ENCODE peak calls at places on chromosomes 11 and 22, in seven cellular contexts. G, L, U, J, Y, M and D are unnamed samples.

GRCh38 chr11:75786101-75786736 is 17.6 kb downstream of the DGAT2 start:
- DNase-seq in Y (peak), J (no peak), M (no peak), L (no peak), U (no peak), G (no peak), D (no peak)

GRCh38 chr22:37569921-37570660 is 9.8 kb downstream of the LGALS2 start:
- DNase-seq in G (no peak), L (no peak), J (no peak), U (no peak), M (no peak), Y (no peak), D (no peak)

GRCh38 chr11:17508306-17508705 is 31.7 kb upstream of the ABCC8 start:
- DNase-seq in M (no peak), G (peak), L (no peak), U (no peak), J (peak), Y (peak), D (no peak)

GRCh38 chr22:25564979-25565677 is 653 bp downstream of the GRK3 start:
- DNase-seq in Y (peak), G (no peak), M (no peak), J (no peak), L (no peak), U (peak), D (no peak)

GRCh38 chr22:40757071-40757470 is 62.1 kb downstream of the SLC25A17 start:
- DNase-seq in Y (no peak), G (no peak), U (peak), J (peak), M (no peak), L (no peak), D (peak)

GRCh38 chr11:31825453-31826391 is 14.6 kb upstream of the PAX6 start:
- DNase-seq in Y (no peak), L (no peak), J (no peak), M (no peak), G (no peak), U (no peak), D (no peak)

GRCh38 chr11:64284048-64284961 is at the start of gene BAD:
- DNase-seq in G (peak), J (peak), L (peak), M (peak), Y (peak), U (peak), D (peak)

GRCh38 chr22:49889071-49889470 is 29.2 kb downstream of the ALG12 start:
- DNase-seq in Y (no peak), J (no peak), U (no peak), L (no peak), G (no peak), M (no peak), D (peak)

GRCh38 chr11:2677127-2677526 is 22.7 kb downstream of the KCNQ1OT1 start:
- DNase-seq in J (no peak), M (no peak), Y (no peak), U (no peak), L (peak), G (no peak), D (no peak)

GRCh38 chr11:34865261-34865660 is 50.9 kb downstream of the APIP start:
- DNase-seq in G (no peak), Y (peak), M (no peak), L (no peak), U (no peak), J (no peak), D (no peak)

GRCh38 chr22:46147471-46148267 is 2.7 kb upstream of the PPARA start:
- DNase-seq in L (no peak), M (no peak), U (no peak), G (no peak), Y (no peak), J (no peak), D (no peak)

GRCh38 chr22:31919730-31920129 is 24.6 kb upstream of the YWHAH start:
- DNase-seq in M (no peak), L (no peak), J (no peak), U (no peak), Y (no peak), G (no peak), D (no peak)

GRCh38 chr11:9639985-9640384 is 23.9 kb upstream of the SWAP70 start:
- DNase-seq in L (peak), J (peak), U (peak), G (no peak), Y (no peak), M (no peak), D (no peak)

GRCh38 chr11:45930031-45930794 is 7.8 kb downstream of the LARGE2 start:
- DNase-seq in J (no peak), Y (peak), G (no peak), U (no peak), M (no peak), L (no peak), D (no peak)

GRCh38 chr11:129881570-129882170 is 13.7 kb downstream of the NFRKB start:
- DNase-seq in U (peak), M (no peak), Y (no peak), L (peak), J (peak), G (peak), D (no peak)